ENCODE peak calls at places on chromosome 5, in five cellular contexts. One of them, this sample, is unnamed.

GRCh38 chr5:159263569-159263905 is 447 bp downstream of the UBLCP1 start:
- DNase-seq in AG09309: no peak
- DNase-seq in heart right ventricle: no peak
- DNase-seq in left cardiac atrium: no peak
- DNase-seq in SIG-M5: no peak
- DNase-seq in this sample: no peak

GRCh38 chr5:313806-314376 is 7.6 kb upstream of the AHRR start:
- DNase-seq in AG09309: no peak
- DNase-seq in heart right ventricle: no peak
- DNase-seq in left cardiac atrium: no peak
- DNase-seq in SIG-M5: no peak
- DNase-seq in this sample: no peak

GRCh38 chr5:8843766-8844165 is 702.1 kb downstream of the SEMA5A start:
- DNase-seq in AG09309: peak
- DNase-seq in heart right ventricle: no peak
- DNase-seq in left cardiac atrium: peak
- DNase-seq in SIG-M5: no peak
- DNase-seq in this sample: peak

GRCh38 chr5:51731641-51732040 is 348.4 kb downstream of the ISL1 start:
- DNase-seq in AG09309: no peak
- DNase-seq in heart right ventricle: no peak
- DNase-seq in left cardiac atrium: no peak
- DNase-seq in SIG-M5: no peak
- DNase-seq in this sample: no peak

GRCh38 chr5:149135536-149136201 is 5.6 kb upstream of the ABLIM3 start:
- DNase-seq in AG09309: peak
- DNase-seq in heart right ventricle: no peak
- DNase-seq in left cardiac atrium: no peak
- DNase-seq in SIG-M5: no peak
- DNase-seq in this sample: peak

GRCh38 chr5:150167908-150168307 is 1.3 kb downstream of the CDX1 start:
- DNase-seq in AG09309: no peak
- DNase-seq in heart right ventricle: no peak
- DNase-seq in left cardiac atrium: no peak
- DNase-seq in SIG-M5: no peak
- DNase-seq in this sample: no peak

GRCh38 chr5:65065112-65065511 is 296.4 kb downstream of the CWC27 start:
- DNase-seq in AG09309: no peak
- DNase-seq in heart right ventricle: no peak
- DNase-seq in left cardiac atrium: no peak
- DNase-seq in SIG-M5: no peak
- DNase-seq in this sample: no peak

GRCh38 chr5:147530801-147531389 is 21.0 kb upstream of the DPYSL3 start:
- DNase-seq in AG09309: peak
- DNase-seq in heart right ventricle: no peak
- DNase-seq in left cardiac atrium: no peak
- DNase-seq in SIG-M5: no peak
- DNase-seq in this sample: peak

GRCh38 chr5:38660194-38660668 is 103.8 kb upstream of the LIFR start:
- DNase-seq in AG09309: no peak
- DNase-seq in heart right ventricle: peak
- DNase-seq in left cardiac atrium: peak
- DNase-seq in SIG-M5: no peak
- DNase-seq in this sample: no peak

GRCh38 chr5:60541980-60542379 is 158.0 kb downstream of the DEPDC1B start:
- DNase-seq in AG09309: peak
- DNase-seq in heart right ventricle: no peak
- DNase-seq in left cardiac atrium: no peak
- DNase-seq in SIG-M5: no peak
- DNase-seq in this sample: peak